ENCODE peak calls at places on chromosomes 6 and 20, in eight cellular contexts. G, V, Q, Z, C, W, J and D are unnamed samples.

GRCh38 chr20:50628326-50628725 is 63.0 kb downstream of the RIPOR3 start:
- DNase-seq in G (no peak), V (no peak), Q (no peak), Z (no peak), C (no peak), W (no peak), J (no peak), D (peak; percentile 57)

GRCh38 chr20:23143098-23143497 is 57.0 kb upstream of the CD93 start:
- DNase-seq in G (peak; percentile 65), V (peak; percentile 51), Q (no peak), Z (peak; percentile 68), C (no peak), W (no peak), J (no peak), D (no peak)

GRCh38 chr6:2793491-2794151 is 28.4 kb downstream of the WRNIP1 start:
- DNase-seq in G (peak; percentile 79), V (no peak), Q (no peak), Z (no peak), C (peak; percentile 3), W (no peak), J (no peak), D (no peak)

GRCh38 chr20:11173936-11174335 is 500.1 kb upstream of the JAG1 start:
- DNase-seq in G (no peak), V (no peak), Q (no peak), Z (no peak), C (no peak), W (no peak), J (no peak), D (no peak)

GRCh38 chr6:152136449-152136825 is 329.0 kb downstream of the ESR1 start:
- DNase-seq in G (no peak), V (no peak), Q (no peak), Z (no peak), C (no peak), W (no peak), J (no peak), D (no peak)

GRCh38 chr20:19688031-19688806 is 69.8 kb upstream of the RIN2 start:
- DNase-seq in G (peak; percentile 78), V (peak; percentile 44), Q (no peak), Z (peak; percentile 76), C (no peak), W (no peak), J (peak; percentile 67), D (peak; percentile 68)

GRCh38 chr6:107793193-107793592 is 30.9 kb downstream of the SCML4 start:
- DNase-seq in G (no peak), V (no peak), Q (no peak), Z (no peak), C (no peak), W (no peak), J (no peak), D (no peak)

GRCh38 chr6:20707166-20707485 is 172.9 kb downstream of the CDKAL1 start:
- DNase-seq in G (no peak), V (no peak), Q (no peak), Z (no peak), C (no peak), W (no peak), J (no peak), D (no peak)

GRCh38 chr6:111113731-111114438 is 26.6 kb downstream of the SLC16A10 start:
- DNase-seq in G (no peak), V (peak; percentile 63), Q (no peak), Z (peak; percentile 49), C (no peak), W (no peak), J (peak; percentile 27), D (no peak)

GRCh38 chr20:22861990-22862389 is 173.1 kb upstream of the SSTR4 start:
- DNase-seq in G (peak; percentile 51), V (no peak), Q (no peak), Z (peak; percentile 21), C (no peak), W (no peak), J (no peak), D (no peak)

GRCh38 chr6:46959419-46959818 is 37.7 kb upstream of the ADGRF5 start:
- DNase-seq in G (no peak), V (no peak), Q (no peak), Z (no peak), C (no peak), W (no peak), J (no peak), D (no peak)

GRCh38 chr6:136788069-136788902 is 4.0 kb downstream of the MAP3K5 start:
- DNase-seq in G (no peak), V (no peak), Q (no peak), Z (no peak), C (peak; percentile 63), W (no peak), J (no peak), D (no peak)

GRCh38 chr6:27743787-27744186 is 168.4 kb downstream of the OR2B2 start:
- DNase-seq in G (no peak), V (no peak), Q (no peak), Z (no peak), C (no peak), W (no peak), J (no peak), D (peak; percentile 57)
- H3K4me3 ChIP-seq in G (no peak overlapping the region), V (no peak overlapping the region), Q (no peak overlapping the region), Z (no peak overlapping the region), C (no peak overlapping the region), W (no peak overlapping the region), J (no peak overlapping the region), D (no peak overlapping the region)

DNA sequence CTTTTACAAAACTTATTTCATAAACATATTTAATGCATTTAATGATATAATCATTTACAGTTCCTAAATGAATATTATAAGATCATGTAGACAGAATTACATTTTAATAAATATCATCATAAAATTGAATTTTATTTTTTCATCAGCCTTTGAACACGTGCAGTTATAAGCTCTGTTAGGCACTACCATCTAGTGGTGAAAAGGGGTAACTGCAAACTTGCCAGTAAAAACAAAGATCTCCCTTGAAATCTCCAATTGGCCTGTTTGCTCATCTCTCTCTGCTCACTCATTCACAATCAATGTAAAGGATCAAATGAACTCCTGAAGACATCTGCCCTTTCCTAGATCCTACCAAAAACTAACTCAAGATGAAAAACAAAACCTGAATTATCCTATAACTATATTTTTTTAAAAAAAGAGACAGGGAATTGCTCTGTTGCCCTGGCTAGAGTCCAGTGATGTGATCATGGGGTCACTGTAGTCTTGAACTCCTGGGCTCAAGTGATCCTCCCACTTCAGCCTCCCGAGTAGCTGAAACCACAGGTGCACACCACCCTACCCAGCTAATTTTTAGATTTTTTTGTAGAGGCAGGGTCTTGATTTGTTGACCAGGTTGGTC is 31.7 kb downstream of the SAMHD1 start:
- DNase-seq in G (no peak), V (no peak), Q (no peak), Z (no peak), C (peak; percentile 40), W (peak; percentile 29), J (no peak), D (peak; percentile 60)
- H3K36me3 ChIP-seq in G (peaks cover 98% of the 10 kb centered on the region), V (peaks cover 26% of the 10 kb centered on the region), Q (peaks cover 88% of the 10 kb centered on the region), Z (peaks cover 5% of the 10 kb centered on the region), C (peaks cover 57% of the 10 kb centered on the region), W (no peaks in the 10 kb centered on the region), J (no peaks in the 10 kb centered on the region), D (peaks cover 8% of the 10 kb centered on the region)

GRCh38 chr20:63543733-63544132 is 3.8 kb downstream of the SRMS start:
- DNase-seq in G (no peak), V (no peak), Q (no peak), Z (no peak), C (no peak), W (no peak), J (no peak), D (no peak)
- H3K27me3 ChIP-seq in G (peaks cover 21% of the 10 kb centered on the region), V (no peaks in the 10 kb centered on the region), Q (no peaks in the 10 kb centered on the region), Z (no peaks in the 10 kb centered on the region), C (no peaks in the 10 kb centered on the region), W (peaks cover 65% of the 10 kb centered on the region), J (no peaks in the 10 kb centered on the region), D (no peaks in the 10 kb centered on the region)

DNA sequence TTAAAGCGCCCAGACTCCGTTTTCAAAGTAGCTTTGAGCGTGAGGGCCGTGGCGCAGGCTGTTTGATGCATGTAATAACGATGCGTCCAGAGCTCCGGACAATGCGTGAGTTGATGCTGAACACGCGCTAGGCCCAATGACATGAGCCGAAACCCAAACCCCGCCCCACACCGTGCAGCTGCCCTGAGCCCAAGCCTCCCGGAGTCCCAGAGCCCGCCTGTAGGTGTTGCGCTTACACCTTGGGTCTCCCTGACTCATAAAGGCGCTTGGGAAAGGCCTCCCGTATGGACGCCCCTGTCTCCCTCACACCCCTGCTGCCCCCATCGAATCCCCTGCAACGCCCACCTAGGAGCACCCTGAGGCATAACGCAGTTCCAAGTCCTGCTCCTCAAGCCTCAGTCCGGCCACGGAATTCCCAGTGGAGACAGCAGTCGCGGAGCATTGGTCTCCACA is 87.6 kb downstream of the ERMARD start:
- DNase-seq in G (no peak), V (peak; percentile 12), Q (no peak), Z (no peak), C (no peak), W (no peak), J (no peak), D (peak; percentile 63)
- H3K4me3 ChIP-seq in G (no peak overlapping the region), V (no peak overlapping the region), Q (no peak overlapping the region), Z (no peak overlapping the region), C (no peak overlapping the region), W (no peak overlapping the region), J (no peak overlapping the region), D (no peak overlapping the region)